ENCODE peak calls at places on chromosomes 11 and 22, in ten cellular contexts. T is activated T-helper 1 cell treated with Interleukin-2 at 50 U/mL for 16 hours, Q is C1 segment of cervical spinal cord, R is RCC 7860, F is AG10803, C is psoas muscle, P is amygdala, Z is adrenal gland, A is dorsolateral prefrontal cortex, Y is GM04503. S is an unnamed sample.

GRCh38 chr11:118281284-118281683 is 17.2 kb upstream of the MPZL2 start:
- DNase-seq in Z (no peak), C (no peak), P (no peak), Y (no peak), A (no peak), Q (no peak), T (no peak), R (no peak), F (no peak), S (peak)

GRCh38 chr11:94103476-94103875 is 25.2 kb upstream of the PANX1 start:
- DNase-seq in A (no peak), Y (no peak), C (no peak), Q (no peak), T (no peak), R (no peak), P (no peak), F (no peak), Z (no peak), S (no peak)

GRCh38 chr22:26610072-26610958 is 7.5 kb downstream of the CRYBB1 start:
- DNase-seq in T (no peak), A (peak), R (peak), Y (peak), F (peak), Z (no peak), P (peak), C (no peak), Q (peak), S (peak)

GRCh38 chr11:41235670-41236069 is 223.8 kb downstream of the LRRC4C start:
- DNase-seq in Z (no peak), A (no peak), Q (no peak), F (no peak), T (no peak), P (no peak), C (no peak), R (no peak), Y (no peak), S (no peak)

GRCh38 chr11:8812438-8812837 is 98.6 kb upstream of the AKIP1 start:
- DNase-seq in Q (peak), A (no peak), Y (no peak), F (peak), R (no peak), T (no peak), C (peak), Z (peak), P (peak), S (no peak)

GRCh38 chr11:2395856-2396255 is 4.7 kb upstream of the TSSC4 start:
- DNase-seq in F (no peak), R (no peak), Q (no peak), P (no peak), Z (no peak), Y (no peak), A (no peak), C (no peak), T (no peak), S (no peak)

GRCh38 chr11:70577948-70578347 is 179.6 kb downstream of the CTTN start:
- DNase-seq in C (peak), Z (no peak), T (no peak), F (no peak), Y (no peak), Q (no peak), P (no peak), A (peak), R (no peak), S (no peak)

GRCh38 chr22:33823552-33823951 is 96.7 kb downstream of the LARGE1 start:
- DNase-seq in C (no peak), Z (peak), Q (no peak), A (no peak), P (no peak), F (no peak), Y (no peak), T (no peak), R (no peak), S (no peak)

GRCh38 chr11:134196756-134197155 is 27.0 kb downstream of the NCAPD3 start:
- DNase-seq in R (no peak), F (no peak), Z (no peak), P (no peak), T (no peak), Y (no peak), A (no peak), C (no peak), Q (no peak), S (no peak)

GRCh38 chr11:109644158-109644557 is 222.2 kb downstream of the C11orf87 start:
- DNase-seq in A (peak), T (no peak), Y (no peak), F (peak), Q (peak), P (peak), R (no peak), Z (peak), C (no peak), S (no peak)

GRCh38 chr11:45150943-45151342 is 4.5 kb downstream of the PRDM11 start:
- DNase-seq in Q (no peak), C (no peak), R (no peak), A (no peak), Y (no peak), Z (no peak), T (no peak), F (no peak), P (no peak), S (no peak)

GRCh38 chr22:20064545-20065262 is 15.3 kb upstream of the DGCR8 start:
- DNase-seq in Q (no peak), R (no peak), F (no peak), P (no peak), A (no peak), Z (no peak), T (no peak), Y (no peak), C (no peak), S (no peak)

GRCh38 chr22:19213001-19213400 is 34.5 kb upstream of the SLC25A1 start:
- DNase-seq in R (no peak), P (no peak), T (no peak), Y (no peak), A (no peak), C (no peak), Z (no peak), Q (no peak), F (no peak), S (no peak)

GRCh38 chr11:65856689-65857499 is 1.1 kb downstream of the CFL1 start:
- DNase-seq in Y (no peak), Q (peak), P (peak), T (peak), R (peak), F (peak), Z (peak), C (peak), A (peak), S (peak)

GRCh38 chr11:133127746-133128145 is 404.6 kb downstream of the OPCML start:
- DNase-seq in C (no peak), P (no peak), T (no peak), R (no peak), Y (no peak), A (no peak), Z (no peak), Q (no peak), F (no peak), S (no peak)

GRCh38 chr22:31898911-31899310 is 45.4 kb upstream of the YWHAH start:
- DNase-seq in C (no peak), F (no peak), Z (no peak), T (no peak), R (no peak), P (no peak), Y (no peak), Q (no peak), A (no peak), S (no peak)

GRCh38 chr11:103234974-103235373 is 125.7 kb downstream of the DYNC2H1 start:
- DNase-seq in C (no peak), A (no peak), R (no peak), P (no peak), Z (no peak), T (no peak), Q (no peak), F (peak), Y (peak), S (no peak)

GRCh38 chr22:31647516-31647915 is 14.5 kb downstream of the PISD start:
- DNase-seq in Y (peak), Z (no peak), Q (no peak), T (no peak), A (no peak), F (peak), R (peak), P (no peak), C (no peak), S (no peak)

GRCh38 chr11:68328374-68329091 is 16.1 kb downstream of the LRP5 start:
- DNase-seq in Y (no peak), R (no peak), Z (no peak), A (peak), T (no peak), C (no peak), F (no peak), P (peak), Q (peak), S (no peak)

GRCh38 chr22:31474743-31475142 is 14.9 kb downstream of the EIF4ENIF1 start:
- DNase-seq in Q (no peak), P (no peak), A (no peak), C (no peak), F (peak), Z (no peak), R (no peak), T (no peak), Y (peak), S (no peak)

GRCh38 chr22:21952586-21953571 is at the start of gene PPM1F:
- DNase-seq in F (peak), Z (peak), R (peak), T (peak), Y (no peak), C (peak), Q (peak), P (peak), A (peak), S (peak)

GRCh38 chr22:23763579-23764331 is 965 bp downstream of the C22orf15 start:
- DNase-seq in F (no peak), Y (no peak), T (peak), A (no peak), C (peak), Z (no peak), Q (no peak), P (no peak), R (no peak), S (peak)

GRCh38 chr11:111978028-111978771 is 41.1 kb downstream of the DIXDC1 start:
- DNase-seq in R (no peak), F (peak), Z (peak), T (no peak), C (peak), Q (peak), P (peak), A (peak), Y (peak), S (no peak)

GRCh38 chr11:45489281-45489906 is 176.0 kb downstream of the CHST1 start:
- DNase-seq in T (no peak), P (no peak), Y (no peak), Q (no peak), R (no peak), Z (peak), A (no peak), C (no peak), F (no peak), S (no peak)